ENCODE peak calls at places on chromosomes 7 and 10, in eight cellular contexts. S is stimulated activated CD4-positive, alpha-beta T cell treated with anti-CD3 and anti-CD28 coated beads, Interleukin-2, amount 100 ng/mL, for 48 hours; J is kidney tubule cell; X is fibroblast of lung; Q is GM23338; G is activated gamma-delta T cell treated with Interleukin-2 at 50 U/mL for 16 hours; Z is neural crest cell; T is NCI-H1436. C is an unnamed sample.
A peak's percentile ranks its signal among the peaks of the same experiment; 100 is the strongest.

GRCh38 chr7:41000042-41000441 is 702.8 kb downstream of the INHBA start:
- DNase-seq in S (no peak), J (no peak), X (no peak), Q (no peak), G (no peak), Z (no peak), T (no peak), C (no peak)

GRCh38 chr7:100545636-100546128 is 6.7 kb downstream of the AGFG2 start:
- DNase-seq in S (peak; percentile 54), J (peak; percentile 98), X (peak; percentile 91), Q (peak; percentile 71), G (peak; percentile 50), Z (no peak), T (no peak), C (no peak)

GRCh38 chr10:74738052-74738451 is 88.3 kb upstream of the KAT6B start:
- DNase-seq in S (no peak), J (no peak), X (no peak), Q (no peak), G (no peak), Z (no peak), T (no peak), C (no peak)

GRCh38 chr10:124650263-124650662 is 93.9 kb downstream of the FAM53B start:
- DNase-seq in S (no peak), J (no peak), X (no peak), Q (no peak), G (no peak), Z (no peak), T (no peak), C (no peak)

GRCh38 chr10:92913973-92914372 is 65.7 kb downstream of the EXOC6 start:
- DNase-seq in S (no peak), J (no peak), X (no peak), Q (peak; percentile 23), G (no peak), Z (no peak), T (no peak), C (no peak)

GRCh38 chr7:130242198-130243014 is 24.3 kb upstream of the CPA2 start:
- DNase-seq in S (peak; percentile 62), J (peak; percentile 44), X (peak; percentile 89), Q (peak; percentile 84), G (peak; percentile 37), Z (peak; percentile 55), T (peak; percentile 28), C (no peak)

GRCh38 chr7:42432644-42433043 is 195.6 kb upstream of the GLI3 start:
- DNase-seq in S (no peak), J (no peak), X (no peak), Q (no peak), G (no peak), Z (no peak), T (no peak), C (no peak)

GRCh38 chr7:17385612-17386011 is 87.2 kb downstream of the AHR start:
- DNase-seq in S (no peak), J (no peak), X (no peak), Q (no peak), G (no peak), Z (no peak), T (no peak), C (no peak)

GRCh38 chr7:157644946-157645345 is 308.1 kb downstream of the DNAJB6 start:
- DNase-seq in S (no peak), J (no peak), X (no peak), Q (no peak), G (no peak), Z (no peak), T (no peak), C (no peak)

GRCh38 chr10:51073461-51074237 is 638 bp upstream of the PRKG1 start:
- DNase-seq in S (no peak), J (peak; percentile 31), X (no peak), Q (peak; percentile 69), G (no peak), Z (peak; percentile 13), T (no peak), C (no peak)

GRCh38 chr7:14637968-14638367 is 264.6 kb downstream of the DGKB start:
- DNase-seq in S (no peak), J (no peak), X (no peak), Q (no peak), G (no peak), Z (no peak), T (no peak), C (no peak)

GRCh38 chr7:157482517-157483120 is 145.8 kb downstream of the DNAJB6 start:
- DNase-seq in S (no peak), J (no peak), X (no peak), Q (peak; percentile 16), G (no peak), Z (no peak), T (no peak), C (no peak)

GRCh38 chr7:101681170-101682007 is 52.3 kb upstream of the MYL10 start:
- DNase-seq in S (no peak), J (peak; percentile 93), X (peak; percentile 90), Q (no peak), G (no peak), Z (no peak), T (no peak), C (no peak)

GRCh38 chr7:55048221-55048859 is 29.5 kb downstream of the EGFR start:
- DNase-seq in S (no peak), J (no peak), X (no peak), Q (no peak), G (no peak), Z (no peak), T (peak; percentile 22), C (no peak)

GRCh38 chr7:157815061-157816022 is 478.5 kb downstream of the DNAJB6 start:
- DNase-seq in S (no peak), J (no peak), X (no peak), Q (no peak), G (no peak), Z (no peak), T (no peak), C (no peak)

GRCh38 chr10:43923328-43923727 is 274.6 kb upstream of the ZNF32 start:
- DNase-seq in S (no peak), J (no peak), X (no peak), Q (no peak), G (no peak), Z (no peak), T (no peak), C (no peak)

GRCh38 chr7:42454006-42454405 is 217.0 kb upstream of the GLI3 start:
- DNase-seq in S (no peak), J (no peak), X (no peak), Q (no peak), G (no peak), Z (no peak), T (no peak), C (no peak)

GRCh38 chr7:82507976-82508677 is 64.5 kb upstream of the CACNA2D1 start:
- DNase-seq in S (no peak), J (peak; percentile 25), X (no peak), Q (peak; percentile 46), G (no peak), Z (no peak), T (peak; percentile 52), C (no peak)

GRCh38 chr7:121071662-121072061 is 83.2 kb downstream of the CPED1 start:
- DNase-seq in S (no peak), J (no peak), X (no peak), Q (no peak), G (no peak), Z (no peak), T (no peak), C (no peak)

GRCh38 chr10:63670291-63670898 is 149.2 kb downstream of the REEP3 start:
- DNase-seq in S (no peak), J (no peak), X (peak; percentile 36), Q (peak; percentile 58), G (no peak), Z (no peak), T (no peak), C (no peak)

GRCh38 chr7:28573059-28573553 is 160.8 kb downstream of the CREB5 start:
- DNase-seq in S (no peak), J (peak; percentile 62), X (peak; percentile 92), Q (no peak), G (no peak), Z (no peak), T (peak; percentile 53), C (no peak)

GRCh38 chr7:127018889-127019288 is 233.9 kb downstream of the GRM8 start:
- DNase-seq in S (no peak), J (no peak), X (no peak), Q (no peak), G (no peak), Z (no peak), T (no peak), C (no peak)

GRCh38 chr10:24726626-24727025 is 2.9 kb upstream of the ARHGAP21 start:
- DNase-seq in S (no peak), J (no peak), X (no peak), Q (no peak), G (no peak), Z (no peak), T (no peak), C (no peak)

C was measured in SK-N-MC.